ENCODE peak calls at places on chromosomes 2 and 18, in eight cellular contexts. D, E, W, O, N, U, G and M are unnamed samples.
A peak's percentile ranks its signal among the peaks of the same experiment; 100 is the strongest.

GRCh38 chr18:52131845-52132244 is 208.2 kb upstream of the DCC start:
- DNase-seq in D (no peak), E (no peak), W (no peak), O (no peak), N (no peak), U (no peak), G (no peak), M (no peak)

GRCh38 chr18:58915006-58915799 is 50.5 kb downstream of the ZNF532 start:
- DNase-seq in D (no peak), E (peak; percentile 73), W (no peak), O (no peak), N (no peak), U (peak; percentile 71), G (no peak), M (peak; percentile 86)

GRCh38 chr2:50443868-50444267 is 588.1 kb downstream of the NRXN1 start:
- DNase-seq in D (no peak), E (no peak), W (no peak), O (no peak), N (no peak), U (no peak), G (no peak), M (no peak)

GRCh38 chr2:111161971-111162370 is 41.3 kb downstream of the BCL2L11 start:
- DNase-seq in D (peak; percentile 61), E (no peak), W (no peak), O (peak; percentile 78), N (no peak), U (no peak), G (no peak), M (no peak)

GRCh38 chr2:99609851-99610381 is 120.1 kb upstream of the REV1 start:
- DNase-seq in D (no peak), E (no peak), W (no peak), O (no peak), N (no peak), U (no peak), G (no peak), M (peak; percentile 31)

GRCh38 chr2:6865346-6866238 is at the start of gene CMPK2:
- DNase-seq in D (peak; percentile 80), E (peak; percentile 31), W (peak; percentile 81), O (peak; percentile 75), N (peak; percentile 80), U (peak; percentile 71), G (peak; percentile 77), M (no peak)

GRCh38 chr2:231604101-231604684 is 11.5 kb downstream of the TEX44 start:
- DNase-seq in D (no peak), E (no peak), W (no peak), O (peak; percentile 63), N (no peak), U (peak; percentile 75), G (peak; percentile 54), M (no peak)

GRCh38 chr2:241769819-241770184 is 6.8 kb upstream of the GAL3ST2 start:
- DNase-seq in D (no peak), E (no peak), W (no peak), O (no peak), N (no peak), U (no peak), G (no peak), M (no peak)

GRCh38 chr2:20167356-20167755 is 57.6 kb downstream of the SDC1 start:
- DNase-seq in D (no peak), E (no peak), W (no peak), O (no peak), N (no peak), U (no peak), G (no peak), M (no peak)

GRCh38 chr2:58629720-58630119 is 388.6 kb upstream of the FANCL start:
- DNase-seq in D (no peak), E (no peak), W (no peak), O (no peak), N (no peak), U (no peak), G (no peak), M (peak; percentile 20)

GRCh38 chr2:18910843-18911242 is 321.5 kb upstream of the NT5C1B start:
- DNase-seq in D (no peak), E (peak; percentile 82), W (no peak), O (no peak), N (no peak), U (peak; percentile 4), G (no peak), M (peak; percentile 81)

GRCh38 chr2:228559774-228560415 is 378.4 kb upstream of the SPHKAP start:
- DNase-seq in D (no peak), E (no peak), W (no peak), O (no peak), N (no peak), U (no peak), G (no peak), M (no peak)

GRCh38 chr2:217876253-217876570 is 126.6 kb downstream of the TNS1 start:
- DNase-seq in D (no peak), E (no peak), W (no peak), O (no peak), N (no peak), U (no peak), G (no peak), M (no peak)

GRCh38 chr2:204727368-204727767 is 182.1 kb downstream of the PARD3B start:
- DNase-seq in D (no peak), E (no peak), W (no peak), O (no peak), N (no peak), U (no peak), G (no peak), M (no peak)

GRCh38 chr2:45946023-45946422 is 294.5 kb downstream of the PRKCE start:
- DNase-seq in D (no peak), E (peak; percentile 98), W (no peak), O (no peak), N (no peak), U (peak; percentile 87), G (no peak), M (peak; percentile 93)

GRCh38 chr2:207692206-207693065 is 19.0 kb upstream of the CCNYL1 start:
- DNase-seq in D (peak; percentile 31), E (no peak), W (peak; percentile 61), O (peak; percentile 8), N (peak; percentile 58), U (peak; percentile 44), G (peak; percentile 34), M (no peak)

GRCh38 chr2:183219853-183220252 is 95.6 kb downstream of the NUP35 start:
- DNase-seq in D (no peak), E (no peak), W (no peak), O (no peak), N (no peak), U (no peak), G (no peak), M (no peak)